ENCODE peak calls at places on chromosomes 6 and 20, in nine cellular contexts. O is cardiac muscle cell; W is CD4-positive, alpha-beta T cell; I is Panc1; L is nephron progenitor cell; B is neural progenitor cell; A is heart left ventricle; U is AG10803; T is colonic mucosa. J is an unnamed sample.
A peak's percentile ranks its signal among the peaks of the same experiment; 100 is the strongest.

GRCh38 chr6:142926494-142927273 is 18.3 kb downstream of the HIVEP2 start:
- DNase-seq in W (peak; percentile 79), T (peak; percentile 90), U (peak; percentile 85), O (peak; percentile 97), B (peak; percentile 80), A (peak; percentile 94), L (peak; percentile 83), I (no peak), J (peak; percentile 55)

GRCh38 chr6:168528457-168529095 is 87.6 kb downstream of the SMOC2 start:
- DNase-seq in O (peak; percentile 32), U (no peak), I (no peak), W (no peak), A (no peak), L (no peak), T (no peak), B (no peak), J (no peak)

GRCh38 chr6:107713214-107713962 is 110.7 kb downstream of the SCML4 start:
- DNase-seq in L (no peak), T (no peak), A (no peak), W (no peak), I (no peak), B (no peak), O (no peak), U (no peak), J (no peak)

GRCh38 chr6:81476881-81477280 is 275.6 kb downstream of the TENT5A start:
- DNase-seq in W (no peak), I (no peak), O (peak; percentile 23), B (no peak), L (no peak), T (no peak), A (no peak), U (peak; percentile 75), J (no peak)

GRCh38 chr6:9360881-9361280 is 925.5 kb upstream of the SLC35B3 start:
- DNase-seq in L (no peak), O (no peak), W (no peak), U (no peak), A (no peak), B (no peak), I (no peak), T (no peak), J (no peak)

GRCh38 chr20:20894753-20895152 is 182.3 kb upstream of the RALGAPA2 start:
- DNase-seq in B (no peak), O (no peak), A (peak; percentile 29), I (no peak), W (no peak), U (no peak), L (no peak), T (no peak), J (no peak)

GRCh38 chr6:52285174-52286068 is 879 bp upstream of the MCM3 start:
- DNase-seq in A (no peak), B (peak; percentile 12), U (peak; percentile 44), L (no peak), T (no peak), I (peak; percentile 18), W (no peak), O (peak; percentile 30), J (no peak)

GRCh38 chr20:31472395-31473330 is 2.3 kb downstream of the DEFB124 start:
- DNase-seq in U (peak; percentile 25), B (no peak), T (no peak), I (no peak), A (peak; percentile 58), O (peak; percentile 70), L (no peak), W (no peak), J (no peak)

GRCh38 chr20:14055127-14055742 is 59.9 kb downstream of the MACROD2 start:
- DNase-seq in T (peak; percentile 52), W (no peak), L (peak; percentile 25), I (peak; percentile 51), U (peak; percentile 76), A (no peak), B (peak; percentile 79), O (peak; percentile 78), J (no peak)

GRCh38 chr6:2990932-2991506 is 8.7 kb upstream of the NQO2 start:
- DNase-seq in I (no peak), A (no peak), T (no peak), O (no peak), B (no peak), L (no peak), W (no peak), U (no peak), J (no peak)

GRCh38 chr6:71588490-71588889 is 297.9 kb upstream of the RIMS1 start:
- DNase-seq in U (no peak), W (no peak), A (no peak), O (no peak), L (no peak), I (no peak), B (no peak), T (no peak), J (no peak)

GRCh38 chr6:154995241-154996162 is at the start of gene TIAM2:
- DNase-seq in L (peak; percentile 72), A (no peak), U (peak; percentile 20), T (no peak), O (peak; percentile 29), I (no peak), B (peak; percentile 87), W (no peak), J (no peak)

GRCh38 chr6:14176429-14176828 is 58.9 kb downstream of the CD83 start:
- DNase-seq in I (no peak), U (no peak), B (no peak), W (no peak), T (no peak), A (no peak), O (no peak), L (no peak), J (no peak)
- TF ChIP-seq CTCF in I (no peak), U (no peak), B (no peak), W (no peak), T (no peak), A (no peak), O (no peak), L (no peak), J (no peak)

DNA sequence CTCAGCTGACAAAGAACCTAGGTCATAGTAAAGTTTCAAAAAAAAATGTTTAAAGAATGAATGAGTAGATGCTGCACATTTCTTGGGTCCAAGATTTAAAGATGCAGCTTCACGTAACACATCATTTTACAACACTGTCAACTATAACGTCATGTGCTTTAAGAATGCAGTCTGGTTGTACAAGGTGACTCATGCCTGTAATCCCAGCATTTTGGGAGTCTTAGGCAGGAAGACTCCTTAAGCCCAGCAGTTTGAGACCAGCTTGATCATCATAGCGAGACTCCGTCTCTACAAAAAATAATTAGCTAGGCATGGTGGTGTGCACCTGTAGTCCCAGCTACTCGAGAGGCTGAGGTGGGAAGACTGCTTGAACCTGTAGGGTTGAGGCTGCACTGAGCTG is 21.9 kb downstream of the SLC17A5 start:
- DNase-seq in L (no peak), U (peak; percentile 41), I (no peak), T (no peak), O (peak; percentile 10), W (no peak), A (no peak), B (no peak), J (no peak)
- TF ChIP-seq CTCF in L (no peak), U (no peak), I (no peak), T (no peak), O (no peak), W (no peak), A (no peak), B (no peak), J (no peak)

GRCh38 chr6:149863596-149863845 is 638 bp downstream of the LRP11 start:
- DNase-seq in U (no peak), O (no peak), I (no peak), B (no peak), L (no peak), W (no peak), A (no peak), T (peak; percentile 34), J (no peak)

GRCh38 chr6:149862901-149863595 is 1.1 kb downstream of the LRP11 start:
- DNase-seq in W (peak; percentile 7), I (no peak), L (peak; percentile 73), O (peak; percentile 76), B (peak; percentile 83), A (peak; percentile 85), U (peak; percentile 82), T (peak; percentile 61), J (no peak)

GRCh38 chr6:149863846-149864577 is at the start of gene LRP11:
- DNase-seq in A (peak; percentile 87), U (peak; percentile 78), T (peak; percentile 92), W (peak; percentile 66), O (peak; percentile 85), B (peak; percentile 91), I (no peak), L (peak; percentile 87), J (peak; percentile 61)

GRCh38 chr6:149861603-149862423 is 2.3 kb downstream of the LRP11 start:
- DNase-seq in A (no peak), I (no peak), O (no peak), B (no peak), U (no peak), L (no peak), T (peak; percentile 18), W (no peak), J (no peak)

DNA sequence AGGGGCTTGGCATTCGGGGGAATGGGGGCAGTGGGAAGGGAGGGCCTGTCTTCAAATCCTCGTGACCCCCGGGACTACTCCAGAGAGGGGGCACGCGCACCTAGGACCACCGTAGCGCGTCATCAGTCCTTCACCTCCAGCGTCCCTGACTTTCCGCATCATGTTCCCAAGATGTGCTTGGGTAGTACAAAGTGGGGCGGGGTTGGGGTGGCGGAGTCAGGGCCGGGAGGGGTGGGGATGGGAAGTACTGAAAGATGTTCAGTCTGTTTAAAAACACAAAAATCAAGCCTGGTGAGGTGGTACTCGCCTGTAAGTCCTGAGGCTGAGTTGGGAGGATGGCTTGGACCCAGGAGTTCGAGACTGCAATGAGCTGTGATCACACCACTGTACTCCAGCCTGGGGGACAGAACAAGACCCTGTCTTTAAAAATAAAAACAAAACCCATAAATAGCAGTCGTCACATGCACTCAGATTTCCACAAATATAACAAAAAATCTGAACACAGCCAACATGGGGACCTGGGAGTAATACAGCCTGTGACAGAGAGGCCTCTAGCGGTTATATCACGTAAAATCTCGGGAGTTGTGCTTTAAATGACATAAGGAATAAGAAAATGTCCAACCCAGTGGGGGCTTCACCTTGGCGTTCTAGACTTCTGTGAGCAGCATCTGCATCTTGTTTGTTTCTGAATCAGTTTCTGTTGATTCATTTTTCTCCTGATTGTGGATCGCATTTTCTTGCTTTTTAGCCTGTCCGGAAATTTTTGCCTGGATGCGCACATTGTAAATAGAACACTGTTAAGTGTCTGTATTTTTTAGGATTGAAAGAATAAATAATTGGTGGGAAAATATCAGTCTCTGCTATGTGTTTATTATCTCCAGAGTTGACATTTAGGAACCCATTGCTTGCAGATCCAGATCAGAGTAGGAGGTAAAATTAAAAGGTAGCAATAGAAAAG is 698 bp upstream of the LRP11 start:
- DNase-seq in W (peak; percentile 16), O (peak; percentile 76), B (peak; percentile 60), U (peak; percentile 71), L (peak; percentile 21), A (no peak), T (peak; percentile 53), I (no peak), J (no peak)
- TF ChIP-seq CTCF in W (peak; percentile 76), O (peak; percentile 78), B (peak; percentile 65), U (peak; percentile 83), L (peak; percentile 53), A (peak; percentile 72), T (peak; percentile 34), I (peak; percentile 90), J (peak; percentile 77)

DNA sequence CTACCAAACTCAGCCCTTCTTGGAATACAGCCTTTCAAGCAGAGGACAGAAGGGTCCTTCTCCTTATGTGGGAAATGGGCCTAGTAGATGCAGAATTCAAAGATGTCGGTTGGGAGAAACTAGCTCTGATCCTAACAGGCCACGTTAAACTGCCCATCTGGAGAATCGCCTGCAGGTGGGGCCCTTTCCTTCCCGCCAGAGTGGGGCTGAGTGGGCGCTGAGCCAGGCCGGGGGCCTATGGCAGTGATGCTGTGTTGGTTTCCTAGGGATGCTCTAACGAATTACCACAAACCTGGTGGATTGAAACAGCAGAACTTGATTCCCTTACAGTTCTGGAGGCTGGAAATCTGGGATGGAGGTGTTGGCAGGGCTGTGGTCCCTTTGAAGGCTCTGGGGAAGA is 9.1 kb downstream of the MAPK13 start:
- DNase-seq in W (no peak), U (no peak), T (no peak), I (no peak), O (peak; percentile 48), B (peak; percentile 69), L (peak; percentile 43), A (no peak), J (no peak)
- TF ChIP-seq CTCF in W (no peak), U (peak; percentile 15), T (no peak), I (no peak), O (peak; percentile 30), B (peak; percentile 64), L (peak; percentile 33), A (no peak), J (peak; percentile 5)